ENCODE peak calls at places on chromosomes 7 and 10, in nine cellular contexts. One of them, this sample, is unnamed.

GRCh38 chr10:132103116-132103910 is 37.6 kb downstream of the JAKMIP3 start:
- DNase-seq in HepG2: no peak
- DNase-seq in ovary: no peak
- DNase-seq in uterus: no peak
- DNase-seq in lower leg skin: peak; percentile 48
- DNase-seq in transverse colon: no peak
- DNase-seq in IMR-90: no peak
- DNase-seq in body of pancreas: no peak
- DNase-seq in heart left ventricle: no peak
- DNase-seq in this sample: no peak

GRCh38 chr7:25025218-25025671 is 45.3 kb upstream of the OSBPL3 start:
- DNase-seq in IMR-90: peak; percentile 94
- DNase-seq in ovary: no peak
- DNase-seq in lower leg skin: no peak
- DNase-seq in HepG2: peak; percentile 96
- DNase-seq in heart left ventricle: no peak
- DNase-seq in uterus: no peak
- DNase-seq in transverse colon: no peak
- DNase-seq in body of pancreas: no peak
- DNase-seq in this sample: peak; percentile 87

GRCh38 chr10:29860159-29860558 is 199.2 kb downstream of the JCAD start:
- DNase-seq in IMR-90: peak; percentile 12
- DNase-seq in heart left ventricle: no peak
- DNase-seq in transverse colon: no peak
- DNase-seq in uterus: no peak
- DNase-seq in lower leg skin: no peak
- DNase-seq in HepG2: no peak
- DNase-seq in body of pancreas: no peak
- DNase-seq in ovary: no peak
- DNase-seq in this sample: no peak

GRCh38 chr10:55274367-55274766 is 473.3 kb upstream of the PCDH15 start:
- DNase-seq in HepG2: no peak
- DNase-seq in transverse colon: no peak
- DNase-seq in ovary: no peak
- DNase-seq in uterus: no peak
- DNase-seq in heart left ventricle: no peak
- DNase-seq in IMR-90: no peak
- DNase-seq in lower leg skin: no peak
- DNase-seq in body of pancreas: no peak
- DNase-seq in this sample: no peak

GRCh38 chr10:95183132-95183450 is 10.9 kb upstream of the ACSM6 start:
- DNase-seq in uterus: no peak
- DNase-seq in body of pancreas: no peak
- DNase-seq in heart left ventricle: no peak
- DNase-seq in lower leg skin: no peak
- DNase-seq in ovary: no peak
- DNase-seq in IMR-90: peak; percentile 10
- DNase-seq in HepG2: no peak
- DNase-seq in transverse colon: no peak
- DNase-seq in this sample: no peak

GRCh38 chr10:113539789-113540188 is 13.1 kb upstream of the HABP2 start:
- DNase-seq in uterus: no peak
- DNase-seq in ovary: no peak
- DNase-seq in HepG2: no peak
- DNase-seq in IMR-90: peak; percentile 36
- DNase-seq in body of pancreas: no peak
- DNase-seq in transverse colon: no peak
- DNase-seq in heart left ventricle: no peak
- DNase-seq in lower leg skin: no peak
- DNase-seq in this sample: peak; percentile 19

GRCh38 chr7:101959829-101960228 is 142.4 kb downstream of the CUX1 start:
- DNase-seq in heart left ventricle: no peak
- DNase-seq in body of pancreas: no peak
- DNase-seq in ovary: no peak
- DNase-seq in transverse colon: no peak
- DNase-seq in lower leg skin: no peak
- DNase-seq in HepG2: no peak
- DNase-seq in uterus: no peak
- DNase-seq in IMR-90: no peak
- DNase-seq in this sample: no peak

GRCh38 chr10:33921970-33922605 is 587.6 kb upstream of the NRP1 start:
- DNase-seq in HepG2: no peak
- DNase-seq in ovary: no peak
- DNase-seq in transverse colon: no peak
- DNase-seq in heart left ventricle: no peak
- DNase-seq in IMR-90: no peak
- DNase-seq in body of pancreas: no peak
- DNase-seq in uterus: no peak
- DNase-seq in lower leg skin: no peak
- DNase-seq in this sample: no peak

GRCh38 chr7:26090927-26091519 is 61.0 kb upstream of the NFE2L3 start:
- DNase-seq in HepG2: peak; percentile 54
- DNase-seq in ovary: no peak
- DNase-seq in heart left ventricle: no peak
- DNase-seq in body of pancreas: no peak
- DNase-seq in uterus: no peak
- DNase-seq in lower leg skin: no peak
- DNase-seq in transverse colon: no peak
- DNase-seq in IMR-90: peak; percentile 74
- DNase-seq in this sample: peak; percentile 46

GRCh38 chr7:6026011-6026819 is 5.0 kb upstream of the ANKRD61 start:
- DNase-seq in IMR-90: peak; percentile 20
- DNase-seq in ovary: no peak
- DNase-seq in lower leg skin: peak; percentile 90
- DNase-seq in heart left ventricle: peak; percentile 83
- DNase-seq in transverse colon: peak; percentile 89
- DNase-seq in HepG2: peak; percentile 64
- DNase-seq in body of pancreas: peak; percentile 23
- DNase-seq in uterus: peak; percentile 43
- DNase-seq in this sample: peak; percentile 94

GRCh38 chr7:47249361-47249760 is 332.6 kb downstream of the TNS3 start:
- DNase-seq in transverse colon: no peak
- DNase-seq in IMR-90: no peak
- DNase-seq in uterus: no peak
- DNase-seq in lower leg skin: no peak
- DNase-seq in HepG2: no peak
- DNase-seq in ovary: no peak
- DNase-seq in body of pancreas: no peak
- DNase-seq in heart left ventricle: no peak
- DNase-seq in this sample: no peak

GRCh38 chr7:157691521-157692155 is 354.8 kb downstream of the DNAJB6 start:
- DNase-seq in HepG2: no peak
- DNase-seq in lower leg skin: peak; percentile 79
- DNase-seq in transverse colon: no peak
- DNase-seq in uterus: no peak
- DNase-seq in body of pancreas: peak; percentile 10
- DNase-seq in heart left ventricle: peak; percentile 24
- DNase-seq in IMR-90: no peak
- DNase-seq in ovary: no peak
- DNase-seq in this sample: no peak

GRCh38 chr10:28677889-28678686 is 767 bp downstream of the BAMBI start:
- DNase-seq in transverse colon: peak; percentile 13
- DNase-seq in heart left ventricle: peak; percentile 56
- DNase-seq in HepG2: no peak
- DNase-seq in IMR-90: peak; percentile 22
- DNase-seq in ovary: no peak
- DNase-seq in body of pancreas: peak; percentile 23
- DNase-seq in lower leg skin: peak; percentile 88
- DNase-seq in uterus: peak; percentile 25
- DNase-seq in this sample: no peak

GRCh38 chr7:46810986-46811385 is 770.9 kb downstream of the TNS3 start:
- DNase-seq in uterus: no peak
- DNase-seq in HepG2: no peak
- DNase-seq in heart left ventricle: no peak
- DNase-seq in IMR-90: no peak
- DNase-seq in body of pancreas: no peak
- DNase-seq in lower leg skin: no peak
- DNase-seq in ovary: no peak
- DNase-seq in transverse colon: no peak
- DNase-seq in this sample: no peak

DNA sequence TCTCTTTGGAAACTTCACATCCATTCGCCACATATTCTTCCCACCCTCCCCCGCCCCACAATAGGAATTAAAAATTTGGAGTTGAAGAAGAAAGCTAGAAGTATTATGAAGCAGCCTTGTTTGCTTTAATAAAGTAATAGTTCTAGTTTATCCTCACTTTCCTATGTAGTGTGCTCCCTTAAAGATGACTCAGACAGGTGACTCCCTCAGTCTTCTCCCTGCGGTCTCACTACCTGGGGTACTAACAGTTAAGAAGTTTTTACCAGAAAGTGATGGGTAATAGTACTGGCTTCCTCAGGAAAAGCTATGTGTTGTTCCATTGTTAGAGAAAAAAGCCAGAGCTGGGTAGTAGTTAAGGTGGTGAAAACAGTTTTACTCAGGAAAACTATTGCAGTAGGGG is 58.6 kb downstream of the CCNY start:
- DNase-seq in HepG2: no peak
- DNase-seq in transverse colon: no peak
- DNase-seq in heart left ventricle: no peak
- DNase-seq in IMR-90: no peak
- DNase-seq in uterus: no peak
- DNase-seq in lower leg skin: no peak
- DNase-seq in ovary: no peak
- DNase-seq in body of pancreas: no peak
- DNase-seq in this sample: no peak
- TF ChIP-seq POLR2A in HepG2: no peak
- TF ChIP-seq POLR2A in transverse colon: no peak
- TF ChIP-seq POLR2A in heart left ventricle: no peak
- TF ChIP-seq POLR2A in IMR-90: no peak
- TF ChIP-seq POLR2A in uterus: no peak
- TF ChIP-seq POLR2A in lower leg skin: no peak
- TF ChIP-seq POLR2A in ovary: no peak
- TF ChIP-seq POLR2A in body of pancreas: no peak
- TF ChIP-seq POLR2A in this sample: no peak

GRCh38 chr7:106269263-106269961 is 15.4 kb downstream of the NAMPT start:
- DNase-seq in heart left ventricle: no peak
- DNase-seq in uterus: no peak
- DNase-seq in body of pancreas: no peak
- DNase-seq in IMR-90: no peak
- DNase-seq in HepG2: no peak
- DNase-seq in lower leg skin: no peak
- DNase-seq in ovary: no peak
- DNase-seq in transverse colon: no peak
- DNase-seq in this sample: no peak
- TF ChIP-seq POLR2A in heart left ventricle: no peak
- TF ChIP-seq POLR2A in uterus: no peak
- TF ChIP-seq POLR2A in body of pancreas: no peak
- TF ChIP-seq POLR2A in IMR-90: no peak
- TF ChIP-seq POLR2A in HepG2: no peak
- TF ChIP-seq POLR2A in lower leg skin: no peak
- TF ChIP-seq POLR2A in ovary: no peak
- TF ChIP-seq POLR2A in transverse colon: no peak
- TF ChIP-seq POLR2A in this sample: no peak

GRCh38 chr7:93447509-93447908 is 127.0 kb downstream of the CALCR start:
- DNase-seq in body of pancreas: no peak
- DNase-seq in HepG2: no peak
- DNase-seq in heart left ventricle: no peak
- DNase-seq in IMR-90: no peak
- DNase-seq in lower leg skin: no peak
- DNase-seq in transverse colon: no peak
- DNase-seq in ovary: no peak
- DNase-seq in uterus: no peak
- DNase-seq in this sample: no peak

DNA sequence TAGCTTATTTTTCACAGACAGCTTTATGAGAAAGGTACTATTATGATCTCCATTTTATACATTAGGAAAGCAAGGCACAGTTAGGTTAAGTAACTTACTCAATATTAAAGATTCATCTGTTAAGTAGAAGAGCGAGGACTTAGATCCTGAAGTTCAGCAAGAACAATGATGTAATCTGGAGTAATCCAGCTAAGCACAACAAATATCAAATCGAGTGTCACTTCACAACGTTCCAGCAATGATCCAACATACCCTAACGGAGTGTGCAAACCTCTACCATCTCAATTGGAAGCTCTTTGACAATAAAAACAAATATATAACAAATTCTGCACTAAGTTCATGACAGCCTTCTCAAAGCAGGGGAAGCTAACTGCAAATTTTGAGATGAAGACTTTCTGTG is 121.3 kb downstream of the CALCR start:
- DNase-seq in heart left ventricle: no peak
- DNase-seq in ovary: no peak
- DNase-seq in uterus: no peak
- DNase-seq in lower leg skin: no peak
- DNase-seq in HepG2: no peak
- DNase-seq in transverse colon: no peak
- DNase-seq in body of pancreas: no peak
- DNase-seq in IMR-90: no peak
- DNase-seq in this sample: no peak
- TF ChIP-seq POLR2A in heart left ventricle: no peak
- TF ChIP-seq POLR2A in ovary: no peak
- TF ChIP-seq POLR2A in uterus: no peak
- TF ChIP-seq POLR2A in lower leg skin: no peak
- TF ChIP-seq POLR2A in HepG2: no peak
- TF ChIP-seq POLR2A in transverse colon: no peak
- TF ChIP-seq POLR2A in body of pancreas: no peak
- TF ChIP-seq POLR2A in IMR-90: no peak
- TF ChIP-seq POLR2A in this sample: no peak

GRCh38 chr10:97407952-97408248 is 6.8 kb upstream of the RRP12 start:
- DNase-seq in ovary: no peak
- DNase-seq in HepG2: no peak
- DNase-seq in body of pancreas: no peak
- DNase-seq in transverse colon: no peak
- DNase-seq in uterus: no peak
- DNase-seq in lower leg skin: no peak
- DNase-seq in IMR-90: no peak
- DNase-seq in heart left ventricle: no peak
- DNase-seq in this sample: no peak

GRCh38 chr10:97407211-97407951 is 6.2 kb upstream of the RRP12 start:
- DNase-seq in transverse colon: peak; percentile 62
- DNase-seq in ovary: no peak
- DNase-seq in heart left ventricle: peak; percentile 47
- DNase-seq in body of pancreas: peak; percentile 54
- DNase-seq in IMR-90: peak; percentile 78
- DNase-seq in HepG2: peak; percentile 89
- DNase-seq in lower leg skin: peak; percentile 88
- DNase-seq in uterus: peak; percentile 63
- DNase-seq in this sample: peak; percentile 79

GRCh38 chr10:97408496-97408992 is 7.4 kb upstream of the RRP12 start:
- DNase-seq in transverse colon: peak; percentile 57
- DNase-seq in uterus: no peak
- DNase-seq in HepG2: peak; percentile 73
- DNase-seq in lower leg skin: no peak
- DNase-seq in ovary: no peak
- DNase-seq in body of pancreas: no peak
- DNase-seq in IMR-90: no peak
- DNase-seq in heart left ventricle: no peak
- DNase-seq in this sample: no peak

GRCh38 chr10:97404044-97404443 is 2.9 kb upstream of the RRP12 start:
- DNase-seq in body of pancreas: no peak
- DNase-seq in transverse colon: no peak
- DNase-seq in ovary: no peak
- DNase-seq in uterus: no peak
- DNase-seq in heart left ventricle: no peak
- DNase-seq in HepG2: no peak
- DNase-seq in lower leg skin: no peak
- DNase-seq in IMR-90: no peak
- DNase-seq in this sample: no peak

DNA sequence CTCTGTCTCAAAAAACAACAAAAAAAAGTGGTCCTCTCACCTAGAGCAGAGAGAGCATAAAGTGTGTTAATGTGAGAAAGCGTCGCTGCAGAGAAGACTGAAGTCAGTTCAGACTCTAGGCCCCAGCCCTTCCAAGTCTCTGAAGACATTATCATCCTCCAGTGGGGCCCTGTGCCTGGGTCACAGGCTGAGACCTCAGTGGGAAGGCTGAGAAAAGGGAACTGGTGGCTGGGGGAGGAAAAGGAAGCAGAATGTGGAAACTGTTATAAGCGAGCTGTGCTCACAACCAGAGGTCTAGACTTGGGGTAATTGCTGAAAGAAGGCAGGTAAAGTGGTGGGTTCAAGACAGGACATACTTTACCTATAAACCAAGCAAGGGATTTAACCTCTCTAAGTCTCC is 4.9 kb upstream of the RRP12 start:
- DNase-seq in IMR-90: no peak
- DNase-seq in uterus: no peak
- DNase-seq in body of pancreas: no peak
- DNase-seq in transverse colon: no peak
- DNase-seq in heart left ventricle: peak; percentile 52
- DNase-seq in lower leg skin: no peak
- DNase-seq in ovary: no peak
- DNase-seq in HepG2: no peak
- DNase-seq in this sample: no peak
- TF ChIP-seq POLR2A in IMR-90: no peak
- TF ChIP-seq POLR2A in uterus: no peak
- TF ChIP-seq POLR2A in body of pancreas: no peak
- TF ChIP-seq POLR2A in transverse colon: no peak
- TF ChIP-seq POLR2A in heart left ventricle: no peak
- TF ChIP-seq POLR2A in lower leg skin: no peak
- TF ChIP-seq POLR2A in ovary: no peak
- TF ChIP-seq POLR2A in HepG2: no peak
- TF ChIP-seq POLR2A in this sample: no peak